ENCODE peak calls at places on chromosomes 16 and 17, in eight cellular contexts. One of them, this sample, is unnamed.

GRCh38 chr16:23670137-23670776 is 8.4 kb upstream of the PLK1 start:
- DNase-seq in T-helper 1 cell: no peak
- DNase-seq in bronchial epithelial cell: peak; percentile 93
- DNase-seq in CD4-positive, alpha-beta memory T cell: no peak
- DNase-seq in kidney tubule cell: peak; percentile 97
- DNase-seq in activated CD8-positive, alpha-beta memory T cell treated with anti-CD3 and anti-CD28 coated beads for 4 hours: no peak
- DNase-seq in activated T-cell treated with anti-CD3 and anti-CD28 coated beads for 1 hour: no peak
- DNase-seq in hippocampal formation: no peak
- DNase-seq in this sample: no peak

GRCh38 chr17:65365209-65365608 is 196.2 kb downstream of the AXIN2 start:
- DNase-seq in T-helper 1 cell: no peak
- DNase-seq in bronchial epithelial cell: no peak
- DNase-seq in CD4-positive, alpha-beta memory T cell: no peak
- DNase-seq in kidney tubule cell: peak; percentile 13
- DNase-seq in activated CD8-positive, alpha-beta memory T cell treated with anti-CD3 and anti-CD28 coated beads for 4 hours: no peak
- DNase-seq in activated T-cell treated with anti-CD3 and anti-CD28 coated beads for 1 hour: no peak
- DNase-seq in hippocampal formation: no peak
- DNase-seq in this sample: no peak

GRCh38 chr17:38444151-38444550 is 15.9 kb downstream of the ARHGAP23 start:
- DNase-seq in T-helper 1 cell: peak; percentile 41
- DNase-seq in bronchial epithelial cell: peak; percentile 50
- DNase-seq in CD4-positive, alpha-beta memory T cell: peak; percentile 38
- DNase-seq in kidney tubule cell: peak; percentile 66
- DNase-seq in activated CD8-positive, alpha-beta memory T cell treated with anti-CD3 and anti-CD28 coated beads for 4 hours: peak; percentile 12
- DNase-seq in activated T-cell treated with anti-CD3 and anti-CD28 coated beads for 1 hour: peak; percentile 42
- DNase-seq in hippocampal formation: peak; percentile 67
- DNase-seq in this sample: no peak

GRCh38 chr17:35017021-35017420 is 36.7 kb downstream of the LIG3 start:
- DNase-seq in T-helper 1 cell: no peak
- DNase-seq in bronchial epithelial cell: no peak
- DNase-seq in CD4-positive, alpha-beta memory T cell: no peak
- DNase-seq in kidney tubule cell: no peak
- DNase-seq in activated CD8-positive, alpha-beta memory T cell treated with anti-CD3 and anti-CD28 coated beads for 4 hours: no peak
- DNase-seq in activated T-cell treated with anti-CD3 and anti-CD28 coated beads for 1 hour: no peak
- DNase-seq in hippocampal formation: no peak
- DNase-seq in this sample: no peak

GRCh38 chr17:76558210-76559095 is 18.6 kb downstream of the PRCD start:
- DNase-seq in T-helper 1 cell: no peak
- DNase-seq in bronchial epithelial cell: no peak
- DNase-seq in CD4-positive, alpha-beta memory T cell: peak; percentile 25
- DNase-seq in kidney tubule cell: peak; percentile 47
- DNase-seq in activated CD8-positive, alpha-beta memory T cell treated with anti-CD3 and anti-CD28 coated beads for 4 hours: no peak
- DNase-seq in activated T-cell treated with anti-CD3 and anti-CD28 coated beads for 1 hour: no peak
- DNase-seq in hippocampal formation: no peak
- DNase-seq in this sample: no peak

GRCh38 chr16:81785138-81785924 is 6.2 kb downstream of the PLCG2 start:
- DNase-seq in T-helper 1 cell: no peak
- DNase-seq in bronchial epithelial cell: no peak
- DNase-seq in CD4-positive, alpha-beta memory T cell: no peak
- DNase-seq in kidney tubule cell: no peak
- DNase-seq in activated CD8-positive, alpha-beta memory T cell treated with anti-CD3 and anti-CD28 coated beads for 4 hours: no peak
- DNase-seq in activated T-cell treated with anti-CD3 and anti-CD28 coated beads for 1 hour: no peak
- DNase-seq in hippocampal formation: no peak
- DNase-seq in this sample: no peak

GRCh38 chr17:66737524-66737923 is 97.4 kb upstream of the CACNG5 start:
- DNase-seq in T-helper 1 cell: no peak
- DNase-seq in bronchial epithelial cell: no peak
- DNase-seq in CD4-positive, alpha-beta memory T cell: no peak
- DNase-seq in kidney tubule cell: no peak
- DNase-seq in activated CD8-positive, alpha-beta memory T cell treated with anti-CD3 and anti-CD28 coated beads for 4 hours: no peak
- DNase-seq in activated T-cell treated with anti-CD3 and anti-CD28 coated beads for 1 hour: no peak
- DNase-seq in hippocampal formation: no peak
- DNase-seq in this sample: no peak

GRCh38 chr17:80113033-80113484 is 11.7 kb downstream of the GAA start:
- DNase-seq in T-helper 1 cell: no peak
- DNase-seq in bronchial epithelial cell: no peak
- DNase-seq in CD4-positive, alpha-beta memory T cell: no peak
- DNase-seq in kidney tubule cell: no peak
- DNase-seq in activated CD8-positive, alpha-beta memory T cell treated with anti-CD3 and anti-CD28 coated beads for 4 hours: no peak
- DNase-seq in activated T-cell treated with anti-CD3 and anti-CD28 coated beads for 1 hour: no peak
- DNase-seq in hippocampal formation: no peak
- DNase-seq in this sample: no peak

GRCh38 chr16:24609417-24609739 is 70.0 kb downstream of the RBBP6 start:
- DNase-seq in T-helper 1 cell: no peak
- DNase-seq in bronchial epithelial cell: no peak
- DNase-seq in CD4-positive, alpha-beta memory T cell: no peak
- DNase-seq in kidney tubule cell: no peak
- DNase-seq in activated CD8-positive, alpha-beta memory T cell treated with anti-CD3 and anti-CD28 coated beads for 4 hours: no peak
- DNase-seq in activated T-cell treated with anti-CD3 and anti-CD28 coated beads for 1 hour: no peak
- DNase-seq in hippocampal formation: no peak
- DNase-seq in this sample: no peak

GRCh38 chr16:88026964-88027938 is 76.0 kb downstream of the BANP start:
- DNase-seq in T-helper 1 cell: no peak
- DNase-seq in bronchial epithelial cell: no peak
- DNase-seq in CD4-positive, alpha-beta memory T cell: no peak
- DNase-seq in kidney tubule cell: no peak
- DNase-seq in activated CD8-positive, alpha-beta memory T cell treated with anti-CD3 and anti-CD28 coated beads for 4 hours: no peak
- DNase-seq in activated T-cell treated with anti-CD3 and anti-CD28 coated beads for 1 hour: no peak
- DNase-seq in hippocampal formation: no peak
- DNase-seq in this sample: no peak

GRCh38 chr16:28264656-28265055 is 27.7 kb upstream of the SBK1 start:
- DNase-seq in T-helper 1 cell: no peak
- DNase-seq in bronchial epithelial cell: peak; percentile 29
- DNase-seq in CD4-positive, alpha-beta memory T cell: no peak
- DNase-seq in kidney tubule cell: peak; percentile 51
- DNase-seq in activated CD8-positive, alpha-beta memory T cell treated with anti-CD3 and anti-CD28 coated beads for 4 hours: no peak
- DNase-seq in activated T-cell treated with anti-CD3 and anti-CD28 coated beads for 1 hour: no peak
- DNase-seq in hippocampal formation: no peak
- DNase-seq in this sample: no peak

GRCh38 chr16:89761304-89761922 is 40.1 kb downstream of the ZNF276 start:
- DNase-seq in T-helper 1 cell: no peak
- DNase-seq in bronchial epithelial cell: no peak
- DNase-seq in CD4-positive, alpha-beta memory T cell: peak; percentile 49
- DNase-seq in kidney tubule cell: no peak
- DNase-seq in activated CD8-positive, alpha-beta memory T cell treated with anti-CD3 and anti-CD28 coated beads for 4 hours: no peak
- DNase-seq in activated T-cell treated with anti-CD3 and anti-CD28 coated beads for 1 hour: no peak
- DNase-seq in hippocampal formation: no peak
- DNase-seq in this sample: no peak

GRCh38 chr16:65176603-65177002 is 54.7 kb upstream of the CDH11 start:
- DNase-seq in T-helper 1 cell: no peak
- DNase-seq in bronchial epithelial cell: no peak
- DNase-seq in CD4-positive, alpha-beta memory T cell: no peak
- DNase-seq in kidney tubule cell: peak; percentile 35
- DNase-seq in activated CD8-positive, alpha-beta memory T cell treated with anti-CD3 and anti-CD28 coated beads for 4 hours: no peak
- DNase-seq in activated T-cell treated with anti-CD3 and anti-CD28 coated beads for 1 hour: no peak
- DNase-seq in hippocampal formation: no peak
- DNase-seq in this sample: no peak

This sample was measured in stimulated activated CD4-positive, alpha-beta T cell treated with anti-CD3 and anti-CD28 coated beads, TNF-alpha, amount 100 ng/mL, for 4 hours.